ENCODE peak calls at places on chromosomes 12 and 14, in seven cellular contexts. P is mesothelial cell of epicardium, Z is spleen, O is mucosa of descending colon, A is AG09309, I is thyroid gland, Q is esophagus squamous epithelium. B is an unnamed sample.
A peak's percentile ranks its signal among the peaks of the same experiment; 100 is the strongest.

GRCh38 chr14:55355922-55356321 is 55.7 kb downstream of the ATG14 start:
- DNase-seq in P (no peak), Z (no peak), O (no peak), A (no peak), I (no peak), Q (no peak), B (no peak)

GRCh38 chr14:98437113-98437512 is 834.9 kb downstream of the BCL11B start:
- DNase-seq in P (no peak), Z (no peak), O (no peak), A (no peak), I (no peak), Q (no peak), B (no peak)

GRCh38 chr12:57809425-57809824 is 9.1 kb downstream of the AVIL start:
- DNase-seq in P (no peak), Z (no peak), O (no peak), A (no peak), I (no peak), Q (no peak), B (no peak)

GRCh38 chr12:102423447-102423846 is 56.9 kb downstream of the IGF1 start:
- DNase-seq in P (no peak), Z (no peak), O (no peak), A (no peak), I (no peak), Q (no peak), B (no peak)

GRCh38 chr14:76352639-76353281 is 23.2 kb upstream of the ESRRB start:
- DNase-seq in P (peak; percentile 72), Z (peak; percentile 81), O (peak; percentile 55), A (no peak), I (peak; percentile 42), Q (no peak), B (peak; percentile 37)

GRCh38 chr14:33652566-33653320 is 298.1 kb downstream of the EGLN3 start:
- DNase-seq in P (no peak), Z (no peak), O (no peak), A (no peak), I (no peak), Q (no peak), B (no peak)

GRCh38 chr12:7129647-7130536 is at the start of gene CLSTN3:
- DNase-seq in P (peak; percentile 79), Z (peak; percentile 92), O (peak; percentile 89), A (no peak), I (peak; percentile 85), Q (no peak), B (peak; percentile 81)

GRCh38 chr12:24378548-24379011 is 429.1 kb upstream of the SOX5 start:
- DNase-seq in P (no peak), Z (no peak), O (no peak), A (no peak), I (no peak), Q (no peak), B (no peak)

GRCh38 chr12:107356266-107356936 is 263.1 kb upstream of the CRY1 start:
- DNase-seq in P (no peak), Z (no peak), O (no peak), A (peak; percentile 47), I (peak; percentile 51), Q (no peak), B (no peak)

GRCh38 chr14:72444701-72445100 is 449.2 kb downstream of the DPF3 start:
- DNase-seq in P (no peak), Z (no peak), O (no peak), A (no peak), I (no peak), Q (no peak), B (no peak)

GRCh38 chr12:56119361-56119796 is 1.3 kb downstream of the ZC3H10 start:
- DNase-seq in P (no peak), Z (no peak), O (peak; percentile 61), A (peak; percentile 92), I (peak; percentile 82), Q (no peak), B (peak; percentile 82)

GRCh38 chr12:13103391-13104033 is at the start of gene GSG1:
- DNase-seq in P (no peak), Z (no peak), O (no peak), A (no peak), I (no peak), Q (no peak), B (no peak)

GRCh38 chr12:116299548-116300150 is 22.2 kb upstream of the MED13L start:
- DNase-seq in P (no peak), Z (no peak), O (no peak), A (no peak), I (peak; percentile 26), Q (no peak), B (no peak)

GRCh38 chr12:76782440-76782996 is 18.6 kb downstream of the ZDHHC17 start:
- DNase-seq in P (no peak), Z (no peak), O (no peak), A (no peak), I (no peak), Q (no peak), B (no peak)

GRCh38 chr12:51895378-51896135 is 7.7 kb downstream of the ANKRD33 start:
- DNase-seq in P (no peak), Z (peak; percentile 63), O (no peak), A (no peak), I (no peak), Q (no peak), B (no peak)

GRCh38 chr12:51217133-51217967 is 512 bp downstream of the POU6F1 start:
- DNase-seq in P (peak; percentile 34), Z (peak; percentile 90), O (peak; percentile 71), A (no peak), I (peak; percentile 77), Q (no peak), B (peak; percentile 54)

GRCh38 chr12:52233462-52234141 is 559 bp downstream of the KRT7 start:
- DNase-seq in P (no peak), Z (peak; percentile 55), O (no peak), A (no peak), I (peak; percentile 44), Q (no peak), B (no peak)

GRCh38 chr12:124107299-124107698 is 134.3 kb downstream of the ZNF664 start:
- DNase-seq in P (no peak), Z (no peak), O (no peak), A (no peak), I (no peak), Q (no peak), B (no peak)

GRCh38 chr14:49893309-49894213 is 679 bp downstream of the ARF6 start:
- DNase-seq in P (peak; percentile 40), Z (peak; percentile 95), O (peak; percentile 85), A (no peak), I (peak; percentile 67), Q (no peak), B (peak; percentile 65)

GRCh38 chr12:52884526-52885293 is 20.2 kb downstream of the KRT8 start:
- DNase-seq in P (peak; percentile 74), Z (peak; percentile 91), O (peak; percentile 89), A (no peak), I (peak; percentile 81), Q (no peak), B (peak; percentile 90)

GRCh38 chr14:92649934-92650545 is 98.4 kb downstream of the LGMN start:
- DNase-seq in P (no peak), Z (no peak), O (peak; percentile 51), A (peak; percentile 93), I (peak; percentile 82), Q (peak; percentile 27), B (peak; percentile 31)

GRCh38 chr14:104249706-104250105 is 111.3 kb downstream of the KIF26A start:
- DNase-seq in P (no peak), Z (no peak), O (no peak), A (no peak), I (no peak), Q (no peak), B (no peak)

DNA sequence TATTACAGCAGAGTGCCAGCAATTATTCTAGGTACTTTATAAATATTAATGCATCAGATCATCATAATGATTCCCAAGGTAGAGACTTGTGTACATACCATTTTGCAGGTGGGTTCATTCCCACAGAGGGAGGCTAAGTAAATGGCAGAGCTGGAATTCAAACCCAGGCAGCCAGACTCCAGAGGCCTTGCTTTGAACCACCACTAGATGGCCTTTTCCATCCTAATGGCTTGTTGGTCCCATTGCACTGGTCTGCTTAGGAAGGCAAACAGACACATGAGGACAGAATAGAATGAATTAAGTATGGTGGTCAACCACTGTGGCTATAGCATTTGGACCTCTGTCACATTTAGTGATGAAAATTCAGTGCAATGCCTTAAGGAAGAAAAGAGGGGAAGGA is 158.7 kb downstream of the METTL25 start:
- DNase-seq in P (no peak), Z (no peak), O (no peak), A (no peak), I (no peak), Q (no peak), B (no peak)
- TF ChIP-seq CTCF in P (no peak), Z (no peak), O (no peak), A (peak; percentile 52), I (no peak), Q (no peak), B (no peak)

GRCh38 chr14:99519931-99520421 is 38.8 kb downstream of the CCNK start:
- DNase-seq in P (no peak), Z (no peak), O (peak; percentile 16), A (no peak), I (no peak), Q (no peak), B (peak; percentile 18)

GRCh38 chr14:99521176-99522024 is 40.2 kb downstream of the CCNK start:
- DNase-seq in P (no peak), Z (peak; percentile 66), O (peak; percentile 25), A (no peak), I (peak; percentile 2), Q (no peak), B (no peak)

GRCh38 chr14:99522025-99522401 is 40.8 kb downstream of the CCNK start:
- DNase-seq in P (no peak), Z (peak; percentile 63), O (no peak), A (no peak), I (peak; percentile 2), Q (no peak), B (peak; percentile 23)

GRCh38 chr14:99519347-99519881 is 38.2 kb downstream of the CCNK start:
- DNase-seq in P (no peak), Z (no peak), O (no peak), A (no peak), I (no peak), Q (no peak), B (peak; percentile 6)

GRCh38 chr14:99520571-99521081 is 39.4 kb downstream of the CCNK start:
- DNase-seq in P (no peak), Z (peak; percentile 69), O (peak; percentile 21), A (no peak), I (no peak), Q (no peak), B (peak; percentile 54)
- TF ChIP-seq CTCF in P (no peak), Z (no peak), O (no peak), A (no peak), I (no peak), Q (no peak), B (no peak)

GRCh38 chr14:106276326-106277267 is 750.2 kb downstream of the TMEM121 start:
- DNase-seq in P (no peak), Z (no peak), O (no peak), A (no peak), I (no peak), Q (no peak), B (no peak)

DNA sequence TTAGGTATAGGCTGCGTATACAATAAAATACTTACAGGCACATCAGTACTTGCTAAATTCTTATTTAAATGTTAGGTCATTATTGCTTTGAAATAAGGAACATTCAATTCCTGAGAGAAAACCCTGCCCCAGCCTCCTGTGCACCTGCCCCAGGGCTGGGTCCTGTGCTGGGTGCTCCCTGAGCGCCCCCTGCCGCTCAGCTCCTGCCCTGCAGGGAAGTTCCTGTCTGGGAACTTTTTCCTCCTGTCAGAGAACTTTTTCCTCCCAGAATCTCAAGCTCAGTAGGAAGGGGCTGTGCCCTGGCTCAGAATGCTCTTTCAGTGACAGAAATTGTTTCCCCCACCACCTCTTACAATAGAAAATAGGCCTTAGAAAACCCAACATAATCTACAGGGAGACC is 751.1 kb downstream of the TMEM121 start:
- DNase-seq in P (no peak), Z (no peak), O (peak; percentile 41), A (no peak), I (no peak), Q (no peak), B (no peak)
- TF ChIP-seq CTCF in P (no peak), Z (peak; percentile 27), O (peak; percentile 68), A (no peak), I (no peak), Q (peak; percentile 40), B (peak; percentile 20)

GRCh38 chr14:21933681-21934080 is 260.1 kb upstream of the OR4E1 start:
- DNase-seq in P (no peak), Z (no peak), O (no peak), A (no peak), I (no peak), Q (no peak), B (no peak)
- TF ChIP-seq CTCF in P (peak; percentile 55), Z (peak; percentile 37), O (no peak), A (no peak), I (no peak), Q (no peak), B (no peak)

B was measured in heart left ventricle.